ENCODE peak calls at places on chromosome 15, in four cellular contexts. One of them, this sample, is unnamed.
A peak's percentile ranks its signal among the peaks of the same experiment; 100 is the strongest.

GRCh38 chr15:61938249-61938648 is 122.0 kb downstream of the VPS13C start:
- DNase-seq in NCI-H2029: no peak
- DNase-seq in activated CD4-positive, CD25-positive, alpha-beta regulatory T cell treated with anti-CD3 and anti-CD28 coated beads, Interleukin-2, amount 50 U/mL, for 72 hours: no peak
- DNase-seq in stimulated activated CD4-positive, alpha-beta T cell treated with anti-CD3 and anti-CD28 coated beads, Interleukin-1b, Interleukin-23, amount 100 ng/mL, for 24 hours: no peak
- DNase-seq in this sample: no peak

GRCh38 chr15:88166330-88166993 is 90.1 kb downstream of the NTRK3 start:
- DNase-seq in NCI-H2029: no peak
- DNase-seq in activated CD4-positive, CD25-positive, alpha-beta regulatory T cell treated with anti-CD3 and anti-CD28 coated beads, Interleukin-2, amount 50 U/mL, for 72 hours: no peak
- DNase-seq in stimulated activated CD4-positive, alpha-beta T cell treated with anti-CD3 and anti-CD28 coated beads, Interleukin-1b, Interleukin-23, amount 100 ng/mL, for 24 hours: no peak
- DNase-seq in this sample: no peak

GRCh38 chr15:62254137-62254934 is 89.3 kb upstream of the C2CD4B start:
- DNase-seq in NCI-H2029: peak; percentile 6
- DNase-seq in activated CD4-positive, CD25-positive, alpha-beta regulatory T cell treated with anti-CD3 and anti-CD28 coated beads, Interleukin-2, amount 50 U/mL, for 72 hours: peak; percentile 68
- DNase-seq in stimulated activated CD4-positive, alpha-beta T cell treated with anti-CD3 and anti-CD28 coated beads, Interleukin-1b, Interleukin-23, amount 100 ng/mL, for 24 hours: peak; percentile 55
- DNase-seq in this sample: peak; percentile 50

GRCh38 chr15:69067296-69067695 is 52.8 kb downstream of the NOX5 start:
- DNase-seq in NCI-H2029: no peak
- DNase-seq in activated CD4-positive, CD25-positive, alpha-beta regulatory T cell treated with anti-CD3 and anti-CD28 coated beads, Interleukin-2, amount 50 U/mL, for 72 hours: no peak
- DNase-seq in stimulated activated CD4-positive, alpha-beta T cell treated with anti-CD3 and anti-CD28 coated beads, Interleukin-1b, Interleukin-23, amount 100 ng/mL, for 24 hours: no peak
- DNase-seq in this sample: peak; percentile 27

GRCh38 chr15:39720721-39721611 is 61.7 kb downstream of the FSIP1 start:
- DNase-seq in NCI-H2029: no peak
- DNase-seq in activated CD4-positive, CD25-positive, alpha-beta regulatory T cell treated with anti-CD3 and anti-CD28 coated beads, Interleukin-2, amount 50 U/mL, for 72 hours: no peak
- DNase-seq in stimulated activated CD4-positive, alpha-beta T cell treated with anti-CD3 and anti-CD28 coated beads, Interleukin-1b, Interleukin-23, amount 100 ng/mL, for 24 hours: no peak
- DNase-seq in this sample: peak; percentile 75

GRCh38 chr15:67843092-67843501 is 3.3 kb upstream of the RNU6-1 start:
- DNase-seq in NCI-H2029: no peak
- DNase-seq in activated CD4-positive, CD25-positive, alpha-beta regulatory T cell treated with anti-CD3 and anti-CD28 coated beads, Interleukin-2, amount 50 U/mL, for 72 hours: no peak
- DNase-seq in stimulated activated CD4-positive, alpha-beta T cell treated with anti-CD3 and anti-CD28 coated beads, Interleukin-1b, Interleukin-23, amount 100 ng/mL, for 24 hours: no peak
- DNase-seq in this sample: no peak

GRCh38 chr15:74620636-74621545 is 5.3 kb downstream of the CLK3 start:
- DNase-seq in NCI-H2029: peak; percentile 24
- DNase-seq in activated CD4-positive, CD25-positive, alpha-beta regulatory T cell treated with anti-CD3 and anti-CD28 coated beads, Interleukin-2, amount 50 U/mL, for 72 hours: peak; percentile 58
- DNase-seq in stimulated activated CD4-positive, alpha-beta T cell treated with anti-CD3 and anti-CD28 coated beads, Interleukin-1b, Interleukin-23, amount 100 ng/mL, for 24 hours: peak; percentile 53
- DNase-seq in this sample: peak; percentile 72

GRCh38 chr15:56824174-56824573 is 90.9 kb upstream of the ZNF280D start:
- DNase-seq in NCI-H2029: no peak
- DNase-seq in activated CD4-positive, CD25-positive, alpha-beta regulatory T cell treated with anti-CD3 and anti-CD28 coated beads, Interleukin-2, amount 50 U/mL, for 72 hours: no peak
- DNase-seq in stimulated activated CD4-positive, alpha-beta T cell treated with anti-CD3 and anti-CD28 coated beads, Interleukin-1b, Interleukin-23, amount 100 ng/mL, for 24 hours: no peak
- DNase-seq in this sample: no peak

GRCh38 chr15:66720206-66721010 is 18.4 kb downstream of the SMAD6 start:
- DNase-seq in NCI-H2029: no peak
- DNase-seq in activated CD4-positive, CD25-positive, alpha-beta regulatory T cell treated with anti-CD3 and anti-CD28 coated beads, Interleukin-2, amount 50 U/mL, for 72 hours: no peak
- DNase-seq in stimulated activated CD4-positive, alpha-beta T cell treated with anti-CD3 and anti-CD28 coated beads, Interleukin-1b, Interleukin-23, amount 100 ng/mL, for 24 hours: no peak
- DNase-seq in this sample: peak; percentile 36

GRCh38 chr15:55588070-55588817 is at the start of gene PYGO1:
- DNase-seq in NCI-H2029: no peak
- DNase-seq in activated CD4-positive, CD25-positive, alpha-beta regulatory T cell treated with anti-CD3 and anti-CD28 coated beads, Interleukin-2, amount 50 U/mL, for 72 hours: peak; percentile 33
- DNase-seq in stimulated activated CD4-positive, alpha-beta T cell treated with anti-CD3 and anti-CD28 coated beads, Interleukin-1b, Interleukin-23, amount 100 ng/mL, for 24 hours: no peak
- DNase-seq in this sample: peak; percentile 72

GRCh38 chr15:71786673-71787072 is 23.7 kb upstream of the NR2E3 start:
- DNase-seq in NCI-H2029: no peak
- DNase-seq in activated CD4-positive, CD25-positive, alpha-beta regulatory T cell treated with anti-CD3 and anti-CD28 coated beads, Interleukin-2, amount 50 U/mL, for 72 hours: no peak
- DNase-seq in stimulated activated CD4-positive, alpha-beta T cell treated with anti-CD3 and anti-CD28 coated beads, Interleukin-1b, Interleukin-23, amount 100 ng/mL, for 24 hours: no peak
- DNase-seq in this sample: no peak

GRCh38 chr15:91879148-91879547 is 25.6 kb downstream of the SLCO3A1 start:
- DNase-seq in NCI-H2029: no peak
- DNase-seq in activated CD4-positive, CD25-positive, alpha-beta regulatory T cell treated with anti-CD3 and anti-CD28 coated beads, Interleukin-2, amount 50 U/mL, for 72 hours: no peak
- DNase-seq in stimulated activated CD4-positive, alpha-beta T cell treated with anti-CD3 and anti-CD28 coated beads, Interleukin-1b, Interleukin-23, amount 100 ng/mL, for 24 hours: no peak
- DNase-seq in this sample: no peak

GRCh38 chr15:63491116-63491817 is 13.1 kb upstream of the USP3 start:
- DNase-seq in NCI-H2029: no peak
- DNase-seq in activated CD4-positive, CD25-positive, alpha-beta regulatory T cell treated with anti-CD3 and anti-CD28 coated beads, Interleukin-2, amount 50 U/mL, for 72 hours: no peak
- DNase-seq in stimulated activated CD4-positive, alpha-beta T cell treated with anti-CD3 and anti-CD28 coated beads, Interleukin-1b, Interleukin-23, amount 100 ng/mL, for 24 hours: no peak
- DNase-seq in this sample: peak; percentile 43

GRCh38 chr15:80695099-80695910 is at the start of gene ABHD17C:
- DNase-seq in NCI-H2029: no peak
- DNase-seq in activated CD4-positive, CD25-positive, alpha-beta regulatory T cell treated with anti-CD3 and anti-CD28 coated beads, Interleukin-2, amount 50 U/mL, for 72 hours: peak; percentile 61
- DNase-seq in stimulated activated CD4-positive, alpha-beta T cell treated with anti-CD3 and anti-CD28 coated beads, Interleukin-1b, Interleukin-23, amount 100 ng/mL, for 24 hours: no peak
- DNase-seq in this sample: peak; percentile 61

GRCh38 chr15:99536422-99537033 is 29.3 kb upstream of the MEF2A start:
- DNase-seq in NCI-H2029: no peak
- DNase-seq in activated CD4-positive, CD25-positive, alpha-beta regulatory T cell treated with anti-CD3 and anti-CD28 coated beads, Interleukin-2, amount 50 U/mL, for 72 hours: no peak
- DNase-seq in stimulated activated CD4-positive, alpha-beta T cell treated with anti-CD3 and anti-CD28 coated beads, Interleukin-1b, Interleukin-23, amount 100 ng/mL, for 24 hours: no peak
- DNase-seq in this sample: no peak

GRCh38 chr15:58241872-58242271 is 103.7 kb downstream of the AQP9 start:
- DNase-seq in NCI-H2029: peak; percentile 32
- DNase-seq in activated CD4-positive, CD25-positive, alpha-beta regulatory T cell treated with anti-CD3 and anti-CD28 coated beads, Interleukin-2, amount 50 U/mL, for 72 hours: no peak
- DNase-seq in stimulated activated CD4-positive, alpha-beta T cell treated with anti-CD3 and anti-CD28 coated beads, Interleukin-1b, Interleukin-23, amount 100 ng/mL, for 24 hours: no peak
- DNase-seq in this sample: no peak

GRCh38 chr15:61318276-61318675 is 89.2 kb upstream of the RORA start:
- DNase-seq in NCI-H2029: peak; percentile 57
- DNase-seq in activated CD4-positive, CD25-positive, alpha-beta regulatory T cell treated with anti-CD3 and anti-CD28 coated beads, Interleukin-2, amount 50 U/mL, for 72 hours: no peak
- DNase-seq in stimulated activated CD4-positive, alpha-beta T cell treated with anti-CD3 and anti-CD28 coated beads, Interleukin-1b, Interleukin-23, amount 100 ng/mL, for 24 hours: no peak
- DNase-seq in this sample: no peak

GRCh38 chr15:85306946-85307686 is 73.3 kb upstream of the AKAP13 start:
- DNase-seq in NCI-H2029: no peak
- DNase-seq in activated CD4-positive, CD25-positive, alpha-beta regulatory T cell treated with anti-CD3 and anti-CD28 coated beads, Interleukin-2, amount 50 U/mL, for 72 hours: no peak
- DNase-seq in stimulated activated CD4-positive, alpha-beta T cell treated with anti-CD3 and anti-CD28 coated beads, Interleukin-1b, Interleukin-23, amount 100 ng/mL, for 24 hours: no peak
- DNase-seq in this sample: no peak